ENCODE peak calls at places on chromosomes 4 and X, in eight cellular contexts. Z is NCI-H1417; U is stimulated activated naive B cell treated with anti-CD40 and anti-IgM and Interleukin-4, amounts not matched to agents 10 μg/mL and 1 μg/mL and 100 μg/mL, for 72 hours; V is HCEC 1CT; L is NCI-H446 treated with DMSO at 0.1 percent for 48 hours; R is psoas muscle; O is iPS-NIHi11; J is retina. Y is an unnamed sample.

GRCh38 chr4:183438458-183439113 is 5.8 kb upstream of the CDKN2AIP start:
- DNase-seq in Z (no peak), U (no peak), V (peak; percentile 86), L (no peak), R (no peak), O (no peak), J (no peak), Y (no peak)

GRCh38 chrX:150870059-150870458 is 28.4 kb downstream of the CD99L2 start:
- DNase-seq in Z (no peak), U (no peak), V (no peak), L (no peak), R (no peak), O (no peak), J (no peak), Y (no peak)

GRCh38 chrX:74450803-74451449 is 29.6 kb downstream of the SLC16A2 start:
- DNase-seq in Z (no peak), U (peak; percentile 4), V (peak; percentile 90), L (no peak), R (no peak), O (no peak), J (no peak), Y (no peak)

GRCh38 chr4:147590249-147590920 is 26.8 kb upstream of the TMEM184C start:
- DNase-seq in Z (peak; percentile 22), U (peak; percentile 8), V (no peak), L (peak; percentile 3), R (peak; percentile 23), O (peak; percentile 58), J (peak; percentile 71), Y (no peak)

GRCh38 chrX:115067812-115068211 is 50.4 kb upstream of the IL13RA2 start:
- DNase-seq in Z (no peak), U (no peak), V (peak; percentile 12), L (no peak), R (no peak), O (no peak), J (no peak), Y (no peak)

GRCh38 chr4:76699911-76700310 is 198.0 kb downstream of the SOWAHB start:
- DNase-seq in Z (no peak), U (no peak), V (no peak), L (no peak), R (no peak), O (no peak), J (no peak), Y (no peak)

GRCh38 chr4:1713003-1713397 is 881 bp upstream of the SLBP start:
- DNase-seq in Z (no peak), U (no peak), V (no peak), L (no peak), R (no peak), O (peak; percentile 60), J (no peak), Y (no peak)

GRCh38 chr4:7546809-7547367 is 112.2 kb upstream of the PSAPL1 start:
- DNase-seq in Z (no peak), U (no peak), V (no peak), L (no peak), R (no peak), O (no peak), J (no peak), Y (no peak)

GRCh38 chrX:124215786-124216185 is 116.7 kb upstream of the TEX13D start:
- DNase-seq in Z (no peak), U (no peak), V (no peak), L (no peak), R (no peak), O (no peak), J (no peak), Y (no peak)

GRCh38 chrX:120316587-120317283 is 5.5 kb upstream of the TMEM255A start:
- DNase-seq in Z (no peak), U (no peak), V (peak; percentile 37), L (no peak), R (no peak), O (no peak), J (no peak), Y (no peak)

Y was measured in DMS 273 treated with DMSO at 0.1 percent for 48 hours.